ENCODE peak calls at places on chromosomes 6 and 20, in four cellular contexts. Q is dorsolateral prefrontal cortex, T is GM06990, I is AG10803. P is an unnamed sample.

GRCh38 chr6:89237158-89237557 is 20.0 kb upstream of the GABRR1 start:
- DNase-seq in T (no peak), Q (no peak), I (no peak), P (no peak)

GRCh38 chr6:64013061-64013410 is 377.4 kb downstream of the PHF3 start:
- DNase-seq in T (no peak), Q (no peak), I (no peak), P (no peak)

GRCh38 chr6:36954262-36954931 is at the start of gene PI16:
- DNase-seq in T (no peak), I (no peak), Q (peak), P (no peak)

GRCh38 chr20:58714340-58714922 is 21.8 kb downstream of the NPEPL1 start:
- DNase-seq in Q (peak), T (no peak), I (no peak), P (no peak)

GRCh38 chr6:111552999-111553398 is 52.7 kb downstream of the TRAF3IP2 start:
- DNase-seq in T (no peak), Q (no peak), I (no peak), P (no peak)

GRCh38 chr6:106563614-106564013 is 65.7 kb downstream of the RTN4IP1 start:
- DNase-seq in Q (no peak), T (no peak), I (no peak), P (no peak)

GRCh38 chr20:2756056-2756611 is 44.3 kb downstream of the CPXM1 start:
- DNase-seq in T (no peak), Q (no peak), I (peak), P (no peak)

GRCh38 chr6:6008648-6009421 is 2.1 kb upstream of the NRN1 start:
- DNase-seq in I (peak), T (peak), Q (no peak), P (peak)

GRCh38 chr6:148144917-148145521 is 197.6 kb upstream of the SASH1 start:
- DNase-seq in Q (peak), T (no peak), I (peak), P (peak)

GRCh38 chr6:54801669-54802068 is 44.9 kb upstream of the FAM83B start:
- DNase-seq in I (peak), Q (no peak), T (no peak), P (no peak)

GRCh38 chr6:122753688-122754056 is 25.8 kb upstream of the FABP7 start:
- DNase-seq in I (peak), T (no peak), Q (no peak), P (no peak)

GRCh38 chr20:41604002-41604401 is 14.2 kb downstream of the CHD6 start:
- DNase-seq in Q (no peak), I (no peak), T (no peak), P (no peak)

GRCh38 chr6:158879180-158879579 is 60.0 kb upstream of the EZR start:
- DNase-seq in Q (no peak), I (no peak), T (peak), P (no peak)

GRCh38 chr20:42577193-42577592 is 612.5 kb downstream of the PTPRT start:
- DNase-seq in T (no peak), I (no peak), Q (no peak), P (no peak)

GRCh38 chr20:38890497-38890818 is 35.8 kb upstream of the FAM83D start:
- DNase-seq in Q (no peak), I (no peak), T (no peak), P (no peak)

DNA sequence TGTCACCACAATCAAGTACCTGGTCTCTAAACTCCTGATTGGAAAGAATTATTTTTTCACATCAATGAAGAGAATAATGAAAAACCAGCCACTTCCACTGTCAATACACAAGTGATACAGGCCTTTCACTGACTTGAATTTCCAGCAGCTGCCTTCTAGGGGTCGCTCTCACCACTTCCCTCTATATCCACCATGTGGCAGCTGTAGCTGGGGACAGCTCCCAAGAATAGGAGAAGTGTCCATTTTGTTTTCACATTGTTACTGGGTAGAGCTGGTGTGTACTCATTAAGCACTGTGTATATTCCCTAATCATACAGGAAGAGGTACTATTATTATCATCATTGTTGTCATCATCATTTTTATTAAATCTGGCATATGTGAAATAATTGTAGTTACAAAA is 438.4 kb upstream of the SPTLC3 start:
- DNase-seq in I (no peak), T (no peak), Q (no peak), P (no peak)
- TF ChIP-seq CTCF in I (no peak), T (no peak), Q (no peak), P (peak)

DNA sequence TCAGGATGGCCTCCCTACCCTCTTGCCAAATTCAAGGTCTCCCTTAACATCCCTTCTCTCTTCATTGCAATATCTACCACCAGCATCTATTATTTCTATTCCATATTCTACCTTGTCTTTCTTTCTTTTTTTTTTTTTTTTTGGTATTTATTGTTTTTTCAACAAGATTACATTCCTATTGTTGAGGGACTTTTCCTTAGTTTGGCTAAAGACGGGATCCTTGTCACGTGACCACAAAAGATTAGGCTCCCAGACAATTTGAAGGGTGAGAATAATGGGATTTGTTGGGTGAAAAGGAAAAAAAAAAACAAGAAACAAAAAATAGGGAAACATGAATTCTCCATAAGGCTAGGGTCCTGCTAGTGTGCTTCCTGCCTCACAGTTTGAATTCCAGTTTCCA is 124.3 kb upstream of the MCHR2 start:
- DNase-seq in Q (no peak), I (no peak), T (no peak), P (no peak)
- TF ChIP-seq CTCF in Q (no peak), I (no peak), T (no peak), P (no peak)

DNA sequence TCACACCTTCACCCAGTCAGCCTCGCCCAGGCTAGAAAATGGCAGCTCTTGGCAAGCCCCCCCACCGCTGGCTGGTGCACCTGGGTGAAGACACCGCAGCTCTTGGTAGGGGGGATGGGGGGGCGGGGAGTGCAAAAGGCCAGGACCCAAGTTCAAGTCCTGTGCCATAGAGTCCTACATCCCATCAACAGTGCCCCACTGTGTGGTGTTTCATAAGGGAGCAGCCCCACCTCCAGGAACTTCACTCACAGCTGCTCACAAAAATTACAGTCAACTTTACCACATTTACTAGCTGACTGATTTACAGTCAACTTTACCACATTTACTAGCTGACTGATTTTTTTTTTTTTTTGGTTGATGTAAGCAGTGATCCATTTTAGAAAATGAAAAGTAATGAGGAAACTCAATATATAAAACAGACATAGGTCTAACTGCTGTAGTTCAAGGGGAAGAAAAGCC is 209.0 kb upstream of the SNX9 start:
- DNase-seq in I (peak), Q (no peak), T (no peak), P (no peak)
- TF ChIP-seq CTCF in I (no peak), Q (no peak), T (peak), P (no peak)

DNA sequence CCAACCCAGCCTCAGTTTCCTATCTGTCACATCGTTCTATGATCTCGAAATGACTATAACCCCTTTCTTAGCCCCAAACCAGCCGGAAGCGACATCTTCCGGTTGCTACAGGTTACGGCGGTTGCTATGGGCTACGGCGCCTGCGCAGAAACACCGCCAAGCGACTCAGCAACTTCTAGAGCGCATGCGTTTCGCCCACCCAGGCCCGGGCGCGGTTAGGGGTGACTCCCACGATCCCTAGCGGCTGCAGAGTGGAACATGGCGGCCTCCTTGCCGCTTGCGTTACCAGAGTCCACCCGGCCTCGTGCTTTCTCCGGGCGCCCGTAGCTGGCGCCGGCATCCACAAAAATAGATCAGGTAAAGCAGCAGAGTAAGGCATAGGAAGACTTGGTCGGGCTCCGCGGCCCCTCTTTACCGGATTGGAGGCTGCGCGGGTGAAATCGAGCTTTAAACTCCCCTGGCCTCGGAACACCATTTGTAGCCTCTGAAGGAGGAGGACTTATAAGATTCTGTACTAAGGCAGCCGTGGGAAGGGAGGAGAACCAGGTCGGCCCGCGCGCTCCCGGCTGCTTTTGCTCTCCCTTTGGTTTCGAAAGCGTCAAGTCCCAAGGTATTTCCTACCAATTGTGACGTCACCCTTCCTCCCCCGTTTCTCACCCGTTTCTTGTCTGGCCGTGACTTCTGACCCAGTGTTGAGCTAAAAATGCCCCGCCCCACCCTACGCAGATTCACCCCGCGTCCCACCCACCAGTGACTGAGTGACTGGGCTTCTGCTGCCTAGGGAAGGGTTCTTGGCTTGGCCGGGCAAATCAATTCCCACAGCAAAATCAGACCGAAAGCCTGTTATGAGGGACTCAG is 3.5 kb downstream of the SDCBP2 start:
- DNase-seq in Q (peak), T (peak), I (peak), P (peak)
- TF ChIP-seq CTCF in Q (peak), T (no peak), I (peak), P (peak)

DNA sequence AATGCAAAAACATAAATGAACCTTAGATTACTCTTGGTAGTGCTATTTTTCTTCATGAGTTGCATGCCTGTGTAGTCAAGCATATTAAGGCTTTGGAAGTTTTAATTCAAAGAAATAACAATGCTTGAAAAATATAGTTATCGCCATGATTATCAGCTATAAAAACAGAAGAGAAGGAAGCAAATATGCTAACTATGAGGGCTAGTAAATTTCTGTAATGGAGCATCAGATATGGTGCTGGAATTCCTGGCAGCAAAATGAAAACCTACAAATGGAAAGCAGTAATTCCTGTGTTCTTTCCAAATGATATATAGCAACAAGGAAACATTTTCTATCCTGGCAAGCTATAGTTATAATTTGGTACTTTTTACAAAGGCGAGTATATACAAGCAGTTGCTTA is 29.7 kb downstream of the DOP1A start:
- DNase-seq in T (no peak), I (peak), Q (no peak), P (no peak)
- TF ChIP-seq CTCF in T (no peak), I (no peak), Q (no peak), P (no peak)

GRCh38 chr6:117346142-117346930 is 79.4 kb downstream of the ROS1 start:
- DNase-seq in I (peak), Q (no peak), T (no peak), P (no peak)
- TF ChIP-seq CTCF in I (peak), Q (peak), T (peak), P (peak)

DNA sequence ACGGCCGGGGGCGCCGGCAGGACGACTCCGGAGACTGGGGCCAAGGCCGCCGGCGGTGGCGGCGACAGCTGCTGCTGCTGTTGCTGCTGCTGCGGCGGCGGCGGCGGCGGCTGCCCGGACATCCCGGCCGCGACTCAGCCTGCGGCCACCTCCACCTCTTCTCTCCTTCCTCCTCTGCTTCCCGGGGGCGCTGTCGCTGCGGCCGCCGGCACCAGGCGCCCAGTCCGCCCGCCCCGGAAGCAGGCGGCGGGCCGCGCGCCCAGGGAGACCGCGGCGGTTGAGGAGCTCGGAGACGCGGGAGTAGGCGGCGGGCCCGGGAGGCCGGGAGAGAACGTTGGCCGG is 280 bp downstream of the RANBP9 start:
- DNase-seq in I (no peak), Q (no peak), T (no peak), P (no peak)
- TF ChIP-seq CTCF in I (peak), Q (no peak), T (peak), P (peak)

DNA sequence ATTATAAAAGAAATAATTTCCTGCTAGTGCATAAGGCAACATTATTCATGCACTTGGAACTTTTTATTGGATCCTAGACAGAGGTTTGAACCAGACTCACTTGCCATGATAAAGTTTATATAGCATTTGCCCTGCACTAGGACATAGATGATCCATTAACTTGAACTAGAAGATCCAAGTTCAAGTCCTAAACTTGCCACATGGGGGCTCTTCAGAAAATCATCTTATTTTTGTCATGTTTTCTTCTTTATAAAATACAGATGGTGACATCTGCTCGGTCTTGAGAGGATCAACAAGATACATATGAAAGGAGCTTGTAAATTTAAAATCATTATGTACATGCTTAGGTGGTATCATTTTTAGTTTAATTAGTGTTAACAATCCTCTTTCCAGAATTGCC is 94.5 kb downstream of the SIM1 start:
- DNase-seq in I (no peak), Q (no peak), T (no peak), P (no peak)
- TF ChIP-seq CTCF in I (peak), Q (no peak), T (peak), P (peak)

GRCh38 chr6:156413156-156413555 is 364.0 kb upstream of the ARID1B start:
- DNase-seq in Q (no peak), I (no peak), T (no peak), P (no peak)

GRCh38 chr6:156420172-156420993 is 356.8 kb upstream of the ARID1B start:
- DNase-seq in Q (no peak), I (peak), T (no peak), P (no peak)

GRCh38 chr6:156419594-156419993 is 357.6 kb upstream of the ARID1B start:
- DNase-seq in I (no peak), T (no peak), Q (no peak), P (no peak)

GRCh38 chr6:156418253-156418652 is 358.9 kb upstream of the ARID1B start:
- DNase-seq in T (no peak), Q (no peak), I (no peak), P (no peak)

GRCh38 chr6:156416392-156416791 is 360.8 kb upstream of the ARID1B start:
- DNase-seq in T (no peak), I (no peak), Q (no peak), P (no peak)
- TF ChIP-seq CTCF in T (no peak), I (no peak), Q (no peak), P (no peak)

P was measured in progenitor cell of endocrine pancreas.